ENCODE peak calls at places on chromosomes 13 and 19, in nine cellular contexts. D is WTC11, M is tibial artery, N is fibroblast of pulmonary artery, B is psoas muscle, L is AG09309, C is bronchial epithelial cell, S is thoracic aorta, A is heart right ventricle. P is an unnamed sample.
A peak's percentile ranks its signal among the peaks of the same experiment; 100 is the strongest.

GRCh38 chr13:72259528-72259927 is 392.5 kb upstream of the DACH1 start:
- DNase-seq in D (no peak), M (no peak), N (no peak), B (no peak), L (no peak), C (no peak), S (no peak), A (no peak), P (no peak)

GRCh38 chr13:35912841-35913240 is 218.3 kb downstream of the DCLK1 start:
- DNase-seq in D (no peak), M (no peak), N (no peak), B (no peak), L (no peak), C (no peak), S (no peak), A (no peak), P (no peak)

GRCh38 chr19:53511933-53512374 is 26.0 kb upstream of the ZNF331 start:
- DNase-seq in D (peak; percentile 91), M (peak; percentile 69), N (peak; percentile 71), B (peak; percentile 45), L (peak; percentile 46), C (peak; percentile 52), S (no peak), A (peak; percentile 45), P (peak; percentile 74)

GRCh38 chr13:22937241-22937640 is 243.5 kb upstream of the SGCG start:
- DNase-seq in D (no peak), M (no peak), N (no peak), B (no peak), L (no peak), C (no peak), S (no peak), A (no peak), P (no peak)

GRCh38 chr19:6760606-6761005 is 6.6 kb downstream of the SH2D3A start:
- DNase-seq in D (no peak), M (no peak), N (no peak), B (no peak), L (no peak), C (no peak), S (no peak), A (no peak), P (no peak)

GRCh38 chr13:20901668-20902437 is 693 bp downstream of the XPO4 start:
- DNase-seq in D (peak; percentile 28), M (no peak), N (peak; percentile 26), B (peak; percentile 40), L (no peak), C (peak; percentile 28), S (no peak), A (peak; percentile 22), P (peak; percentile 55)

GRCh38 chr19:12636631-12637030 is 25.9 kb downstream of the ZNF791 start:
- DNase-seq in D (no peak), M (no peak), N (no peak), B (no peak), L (no peak), C (no peak), S (no peak), A (no peak), P (no peak)

GRCh38 chr13:112165712-112166111 is 98.8 kb downstream of the SOX1 start:
- DNase-seq in D (no peak), M (no peak), N (no peak), B (no peak), L (no peak), C (no peak), S (no peak), A (no peak), P (peak; percentile 2)

GRCh38 chr19:46719629-46720515 is 3.0 kb upstream of the PRKD2 start:
- DNase-seq in D (no peak), M (no peak), N (no peak), B (no peak), L (no peak), C (no peak), S (no peak), A (no peak), P (no peak)

GRCh38 chr19:46722421-46723022 is 5.6 kb upstream of the PRKD2 start:
- DNase-seq in D (no peak), M (no peak), N (no peak), B (no peak), L (no peak), C (no peak), S (no peak), A (no peak), P (no peak)

GRCh38 chr19:46722004-46722380 is 5.1 kb upstream of the PRKD2 start:
- DNase-seq in D (no peak), M (no peak), N (no peak), B (no peak), L (no peak), C (peak; percentile 43), S (no peak), A (no peak), P (no peak)

GRCh38 chr19:46720516-46721239 is 3.8 kb upstream of the PRKD2 start:
- DNase-seq in D (no peak), M (no peak), N (no peak), B (no peak), L (no peak), C (no peak), S (no peak), A (no peak), P (no peak)

DNA sequence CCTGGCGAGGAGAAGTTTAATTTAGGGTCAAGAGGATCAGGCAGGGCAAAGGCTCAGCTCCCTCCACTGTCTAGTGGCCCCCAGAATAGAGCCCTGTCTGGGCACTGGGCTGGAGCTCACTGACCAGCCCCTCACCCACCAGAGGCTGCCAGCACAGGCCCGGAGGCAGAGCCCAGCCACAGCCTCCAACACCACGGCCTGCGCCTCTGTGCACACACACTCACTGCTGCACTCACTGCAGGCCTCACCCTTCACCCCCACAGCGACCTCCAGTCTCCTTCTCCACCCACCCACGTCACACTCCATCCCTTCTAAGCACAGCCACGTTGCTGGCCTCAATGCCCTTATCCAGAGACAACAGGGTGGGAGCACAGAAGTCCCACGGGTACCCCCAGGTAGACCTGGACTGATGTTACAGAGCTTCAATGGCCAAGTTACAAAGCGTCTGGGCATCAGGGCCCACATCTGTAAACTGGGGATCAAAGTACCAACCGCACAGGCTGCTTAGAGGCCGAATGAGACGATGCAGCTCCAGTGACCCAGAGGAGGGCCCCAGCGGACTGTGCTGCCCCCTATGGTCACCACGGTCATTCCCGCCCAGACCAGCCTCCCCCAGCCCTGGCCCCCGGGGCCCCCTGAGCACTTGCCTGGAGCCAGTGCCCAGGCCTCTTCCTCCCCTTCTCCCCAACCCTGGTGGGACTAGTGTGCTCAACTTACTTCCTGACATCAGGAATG is 4.5 kb upstream of the PRKD2 start:
- DNase-seq in D (peak; percentile 64), M (no peak), N (no peak), B (no peak), L (no peak), C (no peak), S (no peak), A (no peak), P (peak; percentile 66)
- TF ChIP-seq CTCF in D (peak; percentile 29), M (no peak), N (no peak), B (no peak), L (peak; percentile 20), C (no peak), S (no peak), A (no peak), P (no peak)

GRCh38 chr13:101490400-101491015 is 38.0 kb downstream of the ITGBL1 start:
- DNase-seq in D (no peak), M (no peak), N (no peak), B (no peak), L (no peak), C (peak; percentile 54), S (no peak), A (no peak), P (no peak)

GRCh38 chr13:101492251-101492910 is 39.9 kb downstream of the ITGBL1 start:
- DNase-seq in D (no peak), M (no peak), N (peak; percentile 17), B (no peak), L (no peak), C (no peak), S (no peak), A (no peak), P (no peak)

GRCh38 chr13:101488734-101489133 is 36.3 kb downstream of the ITGBL1 start:
- DNase-seq in D (no peak), M (no peak), N (no peak), B (no peak), L (no peak), C (no peak), S (no peak), A (no peak), P (no peak)

GRCh38 chr13:101489635-101490034 is 37.2 kb downstream of the ITGBL1 start:
- DNase-seq in D (no peak), M (no peak), N (peak; percentile 26), B (no peak), L (no peak), C (no peak), S (no peak), A (no peak), P (no peak)

GRCh38 chr13:101487046-101487830 is 34.8 kb downstream of the ITGBL1 start:
- DNase-seq in D (no peak), M (no peak), N (no peak), B (no peak), L (no peak), C (no peak), S (no peak), A (no peak), P (no peak)
- TF ChIP-seq CTCF in D (no peak), M (no peak), N (no peak), B (no peak), L (no peak), C (no peak), S (no peak), A (no peak), P (no peak)

DNA sequence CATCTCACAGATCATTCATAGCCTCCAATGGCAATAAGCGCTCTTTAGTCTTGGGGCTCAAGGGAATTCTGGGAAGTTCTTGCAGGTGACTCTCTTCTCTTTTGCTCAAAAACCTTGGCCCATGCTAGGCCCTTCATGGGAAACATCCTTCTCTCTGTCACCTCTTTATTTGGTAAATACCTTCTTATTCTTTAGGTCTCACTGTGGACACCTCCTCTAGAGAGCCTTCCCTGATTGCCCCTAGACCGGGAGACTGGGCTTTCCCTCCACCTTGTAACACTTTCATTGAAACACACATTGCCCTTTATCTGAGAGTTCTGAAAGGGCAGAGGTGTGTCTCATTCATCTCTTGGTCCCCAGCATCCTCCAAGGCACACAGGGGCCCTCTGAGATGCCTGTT is 1.9 kb downstream of the C19orf81 start:
- DNase-seq in D (no peak), M (no peak), N (no peak), B (no peak), L (no peak), C (no peak), S (no peak), A (no peak), P (no peak)
- TF ChIP-seq CTCF in D (no peak), M (no peak), N (no peak), B (no peak), L (no peak), C (no peak), S (no peak), A (no peak), P (no peak)

GRCh38 chr13:48783181-48783630 is 129.5 kb downstream of the CYSLTR2 start:
- DNase-seq in D (no peak), M (peak; percentile 90), N (peak; percentile 100), B (peak; percentile 58), L (peak; percentile 99), C (peak; percentile 70), S (peak; percentile 21), A (peak; percentile 65), P (no peak)
- TF ChIP-seq CTCF in D (no peak), M (no peak), N (peak; percentile 22), B (no peak), L (peak; percentile 12), C (no peak), S (no peak), A (no peak), P (no peak)

P was measured in glutamatergic neuron.